ENCODE peak calls at places on chromosomes 16 and 17, in four cellular contexts. O, E, I and V are unnamed samples.

GRCh38 chr16:49854227-49855203 is 1.4 kb downstream of the ZNF423 start:
- DNase-seq in O (peak; percentile 19), E (peak; percentile 13), I (no peak), V (peak; percentile 43)

GRCh38 chr17:49361129-49361901 is 735 bp downstream of the ZNF652 start:
- DNase-seq in O (peak; percentile 86), E (peak; percentile 69), I (peak; percentile 47), V (no peak)

GRCh38 chr17:29140051-29140582 is 40.1 kb downstream of the MYO18A start:
- DNase-seq in O (peak; percentile 78), E (peak; percentile 79), I (no peak), V (peak; percentile 95)

GRCh38 chr16:30600929-30601328 is 9.3 kb downstream of the ZNF689 start:
- DNase-seq in O (no peak), E (no peak), I (no peak), V (no peak)

GRCh38 chr17:29292992-29293889 is 707 bp downstream of the NUFIP2 start:
- DNase-seq in O (peak; percentile 76), E (peak; percentile 59), I (peak; percentile 61), V (peak; percentile 54)

GRCh38 chr17:39715375-39716072 is 14.8 kb downstream of the MIEN1 start:
- DNase-seq in O (no peak), E (no peak), I (no peak), V (no peak)

GRCh38 chr16:12639044-12639443 is 164.6 kb downstream of the CPPED1 start:
- DNase-seq in O (no peak), E (no peak), I (peak; percentile 66), V (no peak)

GRCh38 chr17:10127819-10128375 is 70.5 kb downstream of the GAS7 start:
- DNase-seq in O (no peak), E (no peak), I (no peak), V (peak; percentile 73)

GRCh38 chr17:29977836-29978235 is 36.4 kb downstream of the EFCAB5 start:
- DNase-seq in O (no peak), E (no peak), I (peak; percentile 51), V (no peak)

GRCh38 chr16:2295056-2295798 is 27.3 kb upstream of the RNPS1 start:
- DNase-seq in O (peak; percentile 22), E (no peak), I (no peak), V (no peak)

GRCh38 chr17:75909812-75910274 is 5.2 kb upstream of the MRPL38 start:
- DNase-seq in O (no peak), E (no peak), I (no peak), V (no peak)

GRCh38 chr16:84044108-84044488 is 1.5 kb upstream of the SLC38A8 start:
- DNase-seq in O (peak; percentile 14), E (peak; percentile 36), I (peak; percentile 53), V (no peak)

GRCh38 chr16:35631261-35631945 is 2172.0 kb downstream of the TP53TG3F start:
- DNase-seq in O (no peak), E (no peak), I (no peak), V (no peak)

GRCh38 chr16:50736448-50736847 is 5.4 kb upstream of the CYLD start:
- DNase-seq in O (no peak), E (no peak), I (no peak), V (no peak)

GRCh38 chr17:66522591-66523272 is 220.3 kb downstream of the PRKCA start:
- DNase-seq in O (no peak), E (no peak), I (no peak), V (peak; percentile 22)

GRCh38 chr17:67211742-67212141 is 33.3 kb downstream of the HELZ start:
- DNase-seq in O (no peak), E (no peak), I (no peak), V (no peak)

GRCh38 chr17:15941781-15942180 is 3.1 kb upstream of the ADORA2B start:
- DNase-seq in O (no peak), E (no peak), I (no peak), V (no peak)

GRCh38 chr16:79334127-79334526 is 266.4 kb downstream of the MAF start:
- DNase-seq in O (peak; percentile 19), E (peak; percentile 5), I (peak; percentile 4), V (no peak)

GRCh38 chr17:7029659-7030058 is 6.2 kb upstream of the SLC16A13 start:
- DNase-seq in O (no peak), E (no peak), I (no peak), V (no peak)

GRCh38 chr17:69302682-69303081 is 24.3 kb downstream of the ABCA5 start:
- DNase-seq in O (no peak), E (no peak), I (no peak), V (no peak)

GRCh38 chr16:71648162-71648561 is 22.2 kb downstream of the MARVELD3 start:
- DNase-seq in O (no peak), E (no peak), I (no peak), V (no peak)

GRCh38 chr17:21177401-21177800 is 36.6 kb downstream of the TMEM11 start:
- DNase-seq in O (no peak), E (no peak), I (no peak), V (no peak)

GRCh38 chr16:86086471-86086870 is 187.5 kb downstream of the IRF8 start:
- DNase-seq in O (no peak), E (no peak), I (no peak), V (no peak)

GRCh38 chr17:9199474-9200196 is 178.3 kb downstream of the NTN1 start:
- DNase-seq in O (no peak), E (no peak), I (no peak), V (no peak)

GRCh38 chr16:72877374-72878028 is 170.4 kb downstream of the ZFHX3 start:
- DNase-seq in O (no peak), E (peak; percentile 32), I (peak; percentile 75), V (no peak)

GRCh38 chr17:700504-701094 is 14.0 kb downstream of the VPS53 start:
- DNase-seq in O (peak; percentile 52), E (peak; percentile 45), I (peak; percentile 35), V (no peak)

GRCh38 chr17:80327518-80327917 is 66.9 kb downstream of the RNF213 start:
- DNase-seq in O (no peak), E (no peak), I (no peak), V (no peak)

GRCh38 chr17:46063239-46063638 is 64.2 kb downstream of the STH start:
- DNase-seq in O (no peak), E (no peak), I (peak; percentile 87), V (peak; percentile 26)

DNA sequence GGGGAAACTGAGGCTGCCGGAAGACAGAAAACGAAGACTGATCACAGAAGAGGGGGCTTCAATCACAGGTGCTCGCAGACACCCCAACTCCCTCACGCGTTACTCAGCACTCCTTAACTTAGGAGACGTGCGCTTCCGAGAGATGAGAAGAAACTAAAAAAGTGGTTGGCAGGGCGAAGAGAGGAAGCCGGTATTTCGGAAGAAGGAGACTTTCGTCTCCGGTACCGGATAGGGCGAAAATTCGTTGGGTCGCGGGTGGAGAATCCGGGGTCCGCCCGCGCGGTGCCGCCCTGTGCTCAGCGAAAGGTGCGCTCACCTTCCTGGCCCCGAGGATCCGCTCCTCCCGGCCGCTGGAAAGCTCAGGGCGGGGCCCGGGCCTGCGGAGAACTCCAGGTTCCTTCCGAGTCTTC is 917 bp upstream of the TBX2 start:
- DNase-seq in O (no peak), E (no peak), I (no peak), V (no peak)
- H3K4me3 ChIP-seq in O (no peak overlapping the region), E (peak overlapping the region; percentile 21), I (peak overlapping the region; percentile 84), V (peak overlapping the region; percentile 58)

GRCh38 chr17:65104541-65104940 is 32.6 kb upstream of the RGS9 start:
- DNase-seq in O (no peak), E (no peak), I (no peak), V (no peak)
- H3K27ac ChIP-seq in O (no peak overlapping the region), E (no peak overlapping the region), I (no peak overlapping the region), V (no peak overlapping the region)

GRCh38 chr17:17708301-17708700 is 27.0 kb downstream of the RAI1 start:
- DNase-seq in O (no peak), E (peak; percentile 32), I (no peak), V (no peak)

GRCh38 chr17:17704931-17705330 is 23.7 kb downstream of the RAI1 start:
- DNase-seq in O (no peak), E (no peak), I (no peak), V (no peak)

GRCh38 chr17:17703608-17703919 is 22.3 kb downstream of the RAI1 start:
- DNase-seq in O (no peak), E (no peak), I (no peak), V (no peak)

GRCh38 chr17:17708816-17709215 is 27.6 kb downstream of the RAI1 start:
- DNase-seq in O (no peak), E (no peak), I (no peak), V (no peak)

DNA sequence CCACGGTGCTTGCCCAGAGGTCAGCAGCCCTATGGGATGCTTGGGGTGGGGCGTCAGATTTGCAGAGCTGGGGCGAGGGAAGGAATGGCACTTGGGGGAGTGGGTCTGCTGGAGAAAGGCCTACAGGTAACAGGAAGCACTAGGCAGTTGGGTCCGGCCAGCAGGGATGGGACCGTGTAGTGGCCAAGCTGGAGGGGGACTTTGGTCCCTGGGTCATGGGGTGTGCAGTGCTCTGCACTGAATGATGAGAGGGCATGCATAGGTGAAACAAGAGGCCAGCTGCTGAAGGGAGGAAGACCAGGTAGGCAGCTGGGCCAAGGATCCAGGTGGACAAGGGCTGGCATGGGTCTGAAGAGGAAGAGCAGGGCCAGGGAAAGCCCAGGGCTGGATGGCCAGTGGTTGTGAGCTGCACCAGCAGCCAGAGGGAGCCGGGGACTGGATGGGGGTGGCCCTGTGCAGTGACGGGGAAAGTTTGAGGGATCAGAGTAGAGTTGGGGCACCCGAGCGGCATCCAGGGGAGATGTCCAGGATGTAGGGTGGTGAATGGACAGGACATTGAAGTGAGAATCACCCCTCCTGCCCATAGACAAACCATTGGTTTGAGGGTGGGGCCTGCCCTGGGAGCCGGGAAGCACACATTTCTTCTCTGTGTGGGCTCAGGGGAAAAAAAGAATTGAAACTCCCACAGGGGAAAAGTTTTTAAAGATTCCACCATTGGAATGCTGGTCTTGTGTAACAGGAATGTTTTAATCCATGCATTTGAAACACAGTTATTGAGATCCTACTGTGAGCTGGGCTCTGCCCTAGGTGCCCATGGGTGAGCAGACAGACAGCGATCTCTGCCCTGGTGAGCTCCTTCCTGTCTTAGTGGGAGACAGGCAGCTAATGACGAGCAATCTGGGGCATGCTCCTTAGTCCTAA is 25.1 kb downstream of the RAI1 start:
- DNase-seq in O (no peak), E (peak; percentile 59), I (no peak), V (no peak)
- H3K4me1 ChIP-seq in O (no peaks in the 10 kb centered on the region), E (peaks cover 6% of the 10 kb centered on the region), I (peaks cover 69% of the 10 kb centered on the region), V (peaks cover 7% of the 10 kb centered on the region)

GRCh38 chr17:47961406-47961805 is 3.7 kb upstream of the PRR15L start:
- DNase-seq in O (no peak), E (no peak), I (no peak), V (no peak)
- H3K4me3 ChIP-seq in O (no peak overlapping the region), E (no peak overlapping the region), I (no peak overlapping the region), V (no peak overlapping the region)

GRCh38 chr16:3945751-3946603 is 65.5 kb upstream of the CREBBP start:
- DNase-seq in O (no peak), E (peak; percentile 35), I (peak; percentile 71), V (no peak)
- H3K27ac ChIP-seq in O (no peak overlapping the region), E (no peak overlapping the region), I (peak overlapping the region; percentile 40), V (peak overlapping the region; percentile 4)